ENCODE peak calls at places on chromosomes 2 and 18, in four cellular contexts. One of them, this sample, is unnamed.

GRCh38 chr2:23292024-23292423 is 93.0 kb upstream of the KLHL29 start:
- DNase-seq in K562: peak; percentile 8
- DNase-seq in A549: peak; percentile 11
- DNase-seq in HepG2: no peak
- DNase-seq in this sample: no peak

GRCh38 chr2:57890993-57891688 is 155.5 kb upstream of the VRK2 start:
- DNase-seq in K562: no peak
- DNase-seq in HepG2: no peak
- DNase-seq in A549: no peak
- DNase-seq in this sample: no peak

GRCh38 chr2:44101246-44101645 is 67.4 kb upstream of the PPM1B start:
- DNase-seq in K562: no peak
- DNase-seq in A549: no peak
- DNase-seq in HepG2: no peak
- DNase-seq in this sample: no peak

GRCh38 chr2:224133387-224133786 is 94.3 kb upstream of the SERPINE2 start:
- DNase-seq in A549: no peak
- DNase-seq in K562: no peak
- DNase-seq in HepG2: no peak
- DNase-seq in this sample: no peak

GRCh38 chr18:8329186-8329771 is 280.0 kb upstream of the RAB12 start:
- DNase-seq in HepG2: peak; percentile 62
- DNase-seq in K562: no peak
- DNase-seq in A549: peak; percentile 50
- DNase-seq in this sample: no peak

GRCh38 chr2:216920150-216920846 is 60.4 kb upstream of the TNP1 start:
- DNase-seq in K562: peak; percentile 15
- DNase-seq in A549: no peak
- DNase-seq in HepG2: no peak
- DNase-seq in this sample: no peak

GRCh38 chr2:74778381-74779371 is 55.3 kb upstream of the HK2 start:
- DNase-seq in A549: peak; percentile 50
- DNase-seq in HepG2: peak; percentile 74
- DNase-seq in K562: no peak
- DNase-seq in this sample: peak; percentile 33

GRCh38 chr2:54952978-54953456 is 97.2 kb downstream of the RTN4 start:
- DNase-seq in A549: peak; percentile 54
- DNase-seq in HepG2: no peak
- DNase-seq in K562: no peak
- DNase-seq in this sample: no peak

GRCh38 chr2:42040643-42041277 is 7.1 kb upstream of the PKDCC start:
- DNase-seq in A549: no peak
- DNase-seq in HepG2: no peak
- DNase-seq in K562: no peak
- DNase-seq in this sample: no peak

GRCh38 chr2:118845843-118846666 is 1.4 kb downstream of the EN1 start:
- DNase-seq in K562: no peak
- DNase-seq in HepG2: no peak
- DNase-seq in A549: no peak
- DNase-seq in this sample: no peak

GRCh38 chr18:62069556-62069955 is 117.3 kb downstream of the PIGN start:
- DNase-seq in A549: no peak
- DNase-seq in HepG2: no peak
- DNase-seq in K562: no peak
- DNase-seq in this sample: no peak

DNA sequence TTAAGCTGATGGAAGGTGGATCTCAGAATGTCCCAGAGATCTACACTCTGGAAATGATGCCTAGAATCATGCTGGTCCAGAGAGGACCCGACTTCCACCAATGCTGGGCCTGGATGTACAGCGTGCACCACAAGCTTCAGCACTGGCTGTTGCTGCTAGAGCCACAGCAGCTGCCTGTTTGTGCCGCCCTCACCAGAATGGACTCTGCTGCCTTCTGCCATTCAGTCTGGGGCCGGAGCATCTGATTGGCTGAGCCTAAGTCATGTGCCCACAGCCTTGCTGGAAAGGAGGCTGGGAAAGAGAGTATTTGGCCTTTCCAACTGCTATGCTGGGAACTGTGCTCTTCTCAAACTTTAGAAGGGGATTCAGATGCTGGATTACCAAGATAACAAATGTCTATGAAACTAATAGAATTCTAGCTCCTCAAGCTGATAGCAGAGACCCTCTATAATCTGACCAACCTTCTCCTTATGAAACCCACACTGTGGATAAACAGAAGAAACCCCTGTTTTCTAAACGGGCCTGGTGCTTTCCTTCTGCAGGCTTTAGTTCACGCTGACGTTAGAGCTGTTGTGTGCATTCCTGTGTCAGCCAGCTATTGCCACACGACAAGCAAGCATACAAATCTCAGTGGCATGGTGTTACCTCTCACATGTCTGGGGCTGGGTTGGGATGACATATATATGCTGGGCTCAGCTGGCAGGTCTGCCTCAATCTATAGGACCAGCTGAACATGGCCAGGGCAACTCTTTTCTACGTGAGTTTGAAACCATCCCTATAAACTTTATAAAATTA is 4.1 kb upstream of the LOXHD1 start:
- DNase-seq in A549: peak; percentile 8
- DNase-seq in K562: no peak
- DNase-seq in HepG2: peak; percentile 4
- DNase-seq in this sample: peak; percentile 65
- TF ChIP-seq PHF8 in A549: no peak
- TF ChIP-seq PHF8 in K562: no peak
- TF ChIP-seq PHF8 in HepG2: no peak
- TF ChIP-seq PHF8 in this sample: no peak

DNA sequence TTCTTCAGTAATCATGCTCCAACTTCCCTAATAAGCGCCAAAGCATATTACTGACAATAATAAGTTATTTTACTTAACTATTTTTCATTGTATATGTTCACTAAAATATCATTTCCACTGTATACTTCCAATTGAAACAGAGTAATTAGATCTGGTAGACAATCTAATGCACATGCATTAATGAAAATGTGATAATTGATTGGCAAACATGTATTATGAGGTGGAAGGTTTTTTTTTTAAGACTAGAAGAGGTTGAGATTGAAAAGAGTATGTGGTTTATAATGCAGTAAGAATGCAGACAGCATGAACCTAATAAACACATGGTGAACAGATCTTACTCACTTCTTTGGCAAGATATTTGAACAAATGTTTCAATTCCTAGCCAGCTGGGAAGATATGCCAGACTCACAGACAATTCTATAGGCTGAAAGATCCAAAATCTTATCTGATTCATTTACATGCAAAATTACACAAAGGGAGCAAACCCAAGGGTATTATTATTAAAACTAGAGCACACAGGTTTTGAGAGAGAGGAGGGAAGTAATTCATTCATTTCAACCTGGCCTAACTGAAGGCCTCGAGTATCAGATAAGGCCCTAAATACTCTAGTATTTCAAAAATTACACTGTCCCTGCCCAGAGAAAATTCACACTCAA is 2.8 kb downstream of the NCKAP1 start:
- DNase-seq in HepG2: no peak
- DNase-seq in K562: no peak
- DNase-seq in A549: peak; percentile 2
- DNase-seq in this sample: no peak
- TF ChIP-seq PHF8 in HepG2: no peak
- TF ChIP-seq PHF8 in K562: no peak
- TF ChIP-seq PHF8 in A549: no peak
- TF ChIP-seq PHF8 in this sample: no peak

GRCh38 chr2:158928515-158928914 is 39.9 kb upstream of the TANC1 start:
- DNase-seq in HepG2: no peak
- DNase-seq in A549: no peak
- DNase-seq in K562: no peak
- DNase-seq in this sample: no peak

GRCh38 chr2:158931577-158931976 is 36.9 kb upstream of the TANC1 start:
- DNase-seq in K562: no peak
- DNase-seq in HepG2: no peak
- DNase-seq in A549: no peak
- DNase-seq in this sample: no peak

GRCh38 chr2:158935617-158936016 is 32.8 kb upstream of the TANC1 start:
- DNase-seq in K562: no peak
- DNase-seq in A549: no peak
- DNase-seq in HepG2: no peak
- DNase-seq in this sample: no peak

GRCh38 chr2:158928965-158929364 is 39.5 kb upstream of the TANC1 start:
- DNase-seq in K562: no peak
- DNase-seq in A549: no peak
- DNase-seq in HepG2: no peak
- DNase-seq in this sample: no peak

GRCh38 chr2:158932246-158932645 is 36.2 kb upstream of the TANC1 start:
- DNase-seq in K562: no peak
- DNase-seq in HepG2: no peak
- DNase-seq in A549: no peak
- DNase-seq in this sample: no peak
- TF ChIP-seq PHF8 in K562: no peak
- TF ChIP-seq PHF8 in HepG2: no peak
- TF ChIP-seq PHF8 in A549: no peak
- TF ChIP-seq PHF8 in this sample: no peak

GRCh38 chr2:95386031-95386430 is 16.5 kb upstream of the FAHD2A start:
- DNase-seq in A549: no peak
- DNase-seq in K562: no peak
- DNase-seq in HepG2: no peak
- DNase-seq in this sample: no peak
- TF ChIP-seq PHF8 in A549: no peak
- TF ChIP-seq PHF8 in K562: no peak
- TF ChIP-seq PHF8 in HepG2: no peak
- TF ChIP-seq PHF8 in this sample: no peak